ENCODE peak calls at places on chromosomes 13 and 19, in four cellular contexts. Q is glutamatergic neuron, O is AG10803, P is lower lobe of right lung. U is an unnamed sample.

GRCh38 chr19:44891016-44891882 is at the start of gene TOMM40:
- DNase-seq in O (no peak), Q (peak; percentile 100), P (peak; percentile 100), U (no peak)

GRCh38 chr19:56350416-56351045 is 35.9 kb upstream of the ZSCAN5A start:
- DNase-seq in O (peak; percentile 49), P (no peak), Q (peak; percentile 41), U (peak; percentile 62)

GRCh38 chr13:113837554-113838355 is 26.1 kb downstream of the GAS6 start:
- DNase-seq in P (peak; percentile 84), O (peak; percentile 99), Q (peak; percentile 47), U (peak; percentile 98)

GRCh38 chr19:55287361-55288079 is 3.7 kb downstream of the BRSK1 start:
- DNase-seq in O (no peak), P (no peak), Q (no peak), U (no peak)

GRCh38 chr13:94057618-94058017 is 421.9 kb downstream of the DCT start:
- DNase-seq in O (no peak), Q (no peak), P (no peak), U (no peak)

GRCh38 chr19:11551603-11552235 is 7.3 kb downstream of the ELOF1 start:
- DNase-seq in O (no peak), Q (peak; percentile 59), P (no peak), U (no peak)

GRCh38 chr13:112941349-112941748 is 27.7 kb upstream of the MCF2L start:
- DNase-seq in O (no peak), P (no peak), Q (no peak), U (no peak)

GRCh38 chr13:85638265-85638664 is 161.0 kb downstream of the SLITRK6 start:
- DNase-seq in P (no peak), Q (no peak), O (no peak), U (no peak)

GRCh38 chr13:90690458-90691063 is 656.9 kb upstream of the MIR17HG start:
- DNase-seq in O (peak; percentile 82), Q (no peak), P (no peak), U (peak; percentile 88)

GRCh38 chr19:11355160-11356073 is at the start of gene PLPPR2:
- DNase-seq in O (peak; percentile 85), P (peak; percentile 96), Q (peak; percentile 98), U (peak; percentile 79)

GRCh38 chr19:3691372-3691716 is 8.9 kb downstream of the PIP5K1C start:
- DNase-seq in O (no peak), Q (no peak), P (peak; percentile 42), U (no peak)

GRCh38 chr13:73133536-73133935 is 74.7 kb downstream of the KLF5 start:
- DNase-seq in P (no peak), Q (no peak), O (no peak), U (no peak)

GRCh38 chr19:8973501-8974091 is 36.6 kb downstream of the MUC16 start:
- DNase-seq in P (no peak), O (no peak), Q (no peak), U (no peak)

GRCh38 chr19:19538077-19538764 is at the start of gene CILP2:
- DNase-seq in P (peak; percentile 60), Q (peak; percentile 87), O (no peak), U (no peak)

GRCh38 chr13:80040219-80040976 is 300.5 kb downstream of the SPRY2 start:
- DNase-seq in Q (no peak), P (no peak), O (peak; percentile 93), U (peak; percentile 95)

GRCh38 chr13:79810671-79811070 is 329.7 kb downstream of the NDFIP2 start:
- DNase-seq in Q (no peak), P (no peak), O (peak; percentile 71), U (peak; percentile 66)

GRCh38 chr13:91399189-91400093 is 1.0 kb downstream of the GPC5 start:
- DNase-seq in Q (peak; percentile 28), O (no peak), P (no peak), U (no peak)

GRCh38 chr13:109394311-109394988 is 391.9 kb downstream of the IRS2 start:
- DNase-seq in O (no peak), Q (no peak), P (no peak), U (no peak)

GRCh38 chr13:64782459-64782858 is 2447.7 kb downstream of the PCDH9 start:
- DNase-seq in Q (no peak), O (no peak), P (no peak), U (no peak)

GRCh38 chr13:76600086-76600485 is 286.1 kb downstream of the KCTD12 start:
- DNase-seq in O (no peak), Q (no peak), P (no peak), U (peak; percentile 29)

GRCh38 chr13:113536461-113537110 is 46.1 kb upstream of the DCUN1D2 start:
- DNase-seq in O (no peak), P (peak; percentile 24), Q (no peak), U (no peak)

GRCh38 chr19:40423227-40423566 is 2.6 kb downstream of the SERTAD1 start:
- DNase-seq in P (no peak), O (no peak), Q (no peak), U (no peak)

GRCh38 chr19:574658-575526 is 2.5 kb downstream of the BSG start:
- DNase-seq in P (no peak), Q (no peak), O (no peak), U (peak; percentile 54)

GRCh38 chr19:7489609-7490044 is 792 bp upstream of the PEX11G start:
- DNase-seq in O (no peak), Q (no peak), P (no peak), U (no peak)

GRCh38 chr13:32150239-32150638 is 118.7 kb downstream of the FRY start:
- DNase-seq in P (no peak), O (peak; percentile 46), Q (no peak), U (peak; percentile 67)

GRCh38 chr19:18397242-18398202 is at the start of gene LRRC25:
- DNase-seq in Q (peak; percentile 46), P (peak; percentile 81), O (no peak), U (no peak)

GRCh38 chr19:4172861-4173473 is 9.4 kb downstream of the SIRT6 start:
- DNase-seq in Q (peak; percentile 72), O (peak; percentile 11), P (peak; percentile 60), U (peak; percentile 22)

GRCh38 chr19:45766919-45767346 is 2.1 kb downstream of the SIX5 start:
- DNase-seq in P (no peak), O (no peak), Q (no peak), U (no peak)

GRCh38 chr13:77267362-77267761 is 59.5 kb downstream of the MYCBP2 start:
- DNase-seq in Q (no peak), O (peak; percentile 43), P (no peak), U (peak; percentile 44)

GRCh38 chr13:70905035-70905434 is 796.8 kb upstream of the KLHL1 start:
- DNase-seq in O (no peak), Q (no peak), P (no peak), U (no peak)

GRCh38 chr13:35926859-35927530 is 204.2 kb downstream of the DCLK1 start:
- DNase-seq in O (peak; percentile 23), P (no peak), Q (no peak), U (peak; percentile 28)

GRCh38 chr13:59893261-59893660 is 270.5 kb downstream of the DIAPH3 start:
- DNase-seq in Q (no peak), O (no peak), P (no peak), U (no peak)

GRCh38 chr19:6587093-6587820 is 3.7 kb downstream of the CD70 start:
- DNase-seq in Q (peak; percentile 40), P (no peak), O (peak; percentile 17), U (peak; percentile 51)

GRCh38 chr13:111662451-111662850 is 342.0 kb downstream of the TEX29 start:
- DNase-seq in O (no peak), Q (no peak), P (no peak), U (no peak)

GRCh38 chr13:29901714-29902631 is 51.6 kb upstream of the UBL3 start:
- DNase-seq in O (peak; percentile 97), Q (no peak), P (no peak), U (peak; percentile 96)

GRCh38 chr13:21344662-21345176 is 114.4 kb downstream of the ZDHHC20 start:
- DNase-seq in Q (no peak), O (no peak), P (no peak), U (no peak)
- TF ChIP-seq CTCF in Q (no peak), O (no peak), P (no peak), U (no peak)

DNA sequence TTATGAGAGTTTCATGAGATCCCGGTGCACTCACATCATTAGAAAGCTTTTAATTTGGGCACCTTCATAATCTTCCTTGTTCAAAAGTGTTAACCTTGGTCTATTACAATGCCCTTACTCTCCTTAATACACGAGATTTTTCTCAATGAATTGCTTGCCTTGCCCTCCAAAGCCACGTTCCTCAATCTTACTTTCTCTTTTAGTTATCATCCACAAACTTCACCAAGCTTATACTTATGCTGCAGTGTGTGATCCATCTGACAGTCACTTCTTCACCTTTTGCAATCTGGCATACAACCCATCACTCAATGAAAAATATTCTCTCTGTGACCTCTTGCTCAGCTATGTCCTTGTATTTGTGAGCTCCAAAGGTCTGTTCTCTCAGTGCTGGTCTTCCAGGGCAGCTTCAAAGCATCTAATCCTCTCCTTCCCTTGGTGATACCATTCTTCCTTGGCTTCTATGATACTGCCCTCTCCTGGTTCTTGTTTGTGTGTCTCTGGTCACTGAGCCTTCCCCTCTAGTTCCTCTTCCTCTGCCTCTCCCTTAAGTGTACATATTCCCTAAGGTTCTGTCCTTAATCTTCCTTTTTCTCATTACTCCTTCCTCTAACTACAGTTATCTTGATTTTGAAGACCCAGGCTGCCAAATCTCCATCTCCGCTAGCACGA is 202.2 kb upstream of the STARD13 start:
- DNase-seq in Q (no peak), O (peak; percentile 59), P (no peak), U (peak; percentile 80)
- TF ChIP-seq CTCF in Q (no peak), O (peak; percentile 61), P (peak; percentile 51), U (peak; percentile 74)

GRCh38 chr13:49098771-49099512 is 121.2 kb upstream of the MLNR start:
- DNase-seq in P (no peak), Q (no peak), O (peak; percentile 15), U (peak; percentile 32)

GRCh38 chr13:49098198-49098597 is 121.9 kb upstream of the MLNR start:
- DNase-seq in Q (no peak), O (peak; percentile 79), P (no peak), U (peak; percentile 96)

GRCh38 chr13:49099513-49099877 is 120.6 kb upstream of the MLNR start:
- DNase-seq in P (no peak), O (no peak), Q (no peak), U (no peak)

GRCh38 chr13:49100637-49101570 is 119.2 kb upstream of the MLNR start:
- DNase-seq in Q (no peak), P (no peak), O (no peak), U (no peak)

GRCh38 chr13:49097374-49097773 is 121.7 kb downstream of the FNDC3A start:
- DNase-seq in O (peak; percentile 63), Q (no peak), P (no peak), U (peak; percentile 89)
- TF ChIP-seq CTCF in O (no peak), Q (no peak), P (no peak), U (no peak)

GRCh38 chr19:23273022-23273593 is 22.9 kb upstream of the ZNF724 start:
- DNase-seq in O (no peak), Q (no peak), P (no peak), U (peak; percentile 7)

DNA sequence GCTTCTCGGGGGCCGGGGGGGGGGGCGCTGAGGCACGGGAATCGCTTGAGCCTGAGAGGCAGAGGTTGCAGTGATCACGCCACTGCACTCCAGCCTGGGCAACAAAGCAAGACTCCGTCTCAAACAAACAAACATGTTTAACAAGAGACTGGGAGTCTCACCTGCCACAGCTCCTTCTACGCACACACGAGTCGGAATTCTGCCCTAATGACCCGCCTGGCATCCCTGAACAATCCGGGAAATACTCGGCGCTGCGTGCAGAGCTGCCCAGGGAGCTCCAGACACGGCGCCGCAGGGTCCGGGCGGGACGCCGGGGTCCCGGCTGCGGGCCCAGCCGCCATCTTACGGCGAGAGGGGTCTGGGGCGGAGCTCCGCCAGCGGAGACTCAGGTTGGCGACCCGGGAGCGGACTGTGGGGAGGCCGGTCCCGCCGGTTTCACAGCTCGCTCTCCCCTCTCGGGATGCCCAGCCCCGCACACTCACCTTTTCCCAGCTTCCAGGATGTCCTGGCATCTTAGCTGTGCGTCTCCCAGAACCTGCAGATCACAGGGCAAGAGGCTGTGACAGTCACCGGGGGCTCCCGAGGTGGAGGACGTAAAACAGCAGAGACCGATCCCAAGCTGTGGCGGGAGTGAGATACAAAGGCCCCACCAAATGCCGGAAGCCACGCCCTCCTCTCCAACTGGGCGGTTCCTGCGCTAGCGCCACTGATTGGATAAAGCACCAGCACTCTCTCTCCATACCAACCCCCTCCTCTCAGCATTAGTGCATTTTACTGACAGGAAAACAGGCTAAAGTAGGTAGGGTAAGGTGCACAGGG is 23.6 kb upstream of the ZNF724 start:
- DNase-seq in Q (peak; percentile 94), P (peak; percentile 93), O (peak; percentile 79), U (peak; percentile 85)
- TF ChIP-seq CTCF in Q (no peak), P (no peak), O (no peak), U (no peak)